ENCODE peak calls at places on chromosome 18, in ten cellular contexts. F is NCI-H748 treated with DMSO at 0.1 percent for 48 hours; G is T-helper 1 cell; R is right atrium auricular region; O is cardiac fibroblast; E is 8988T; V is HS-5; X is T1000; I is heart left ventricle; D is stimulated activated CD4-positive, alpha-beta T cell treated with anti-CD3 and anti-CD28 coated beads, Interleukin-4, amount 100 ng/mL, for 1 hour. U is an unnamed sample.

GRCh38 chr18:527136-527535 is 26.6 kb upstream of the COLEC12 start:
- DNase-seq in F (no peak), G (no peak), R (no peak), O (peak; percentile 69), E (no peak), V (no peak), X (no peak), I (no peak), D (no peak), U (no peak)

GRCh38 chr18:54957987-54958386 is 1.3 kb downstream of the CCDC68 start:
- DNase-seq in F (no peak), G (no peak), R (no peak), O (peak; percentile 83), E (no peak), V (no peak), X (no peak), I (no peak), D (no peak), U (peak; percentile 47)

GRCh38 chr18:422966-423365 is 77.5 kb downstream of the COLEC12 start:
- DNase-seq in F (no peak), G (no peak), R (no peak), O (no peak), E (no peak), V (no peak), X (no peak), I (no peak), D (no peak), U (no peak)

GRCh38 chr18:71707985-71708500 is 836.1 kb downstream of the CBLN2 start:
- DNase-seq in F (no peak), G (no peak), R (no peak), O (no peak), E (no peak), V (no peak), X (no peak), I (no peak), D (no peak), U (no peak)

GRCh38 chr18:35267161-35267651 is 22.8 kb downstream of the ZSCAN30 start:
- DNase-seq in F (peak; percentile 77), G (peak; percentile 61), R (peak; percentile 81), O (peak; percentile 77), E (no peak), V (no peak), X (no peak), I (peak; percentile 89), D (peak; percentile 78), U (peak; percentile 94)

GRCh38 chr18:59884331-59884730 is 15.5 kb upstream of the PMAIP1 start:
- DNase-seq in F (no peak), G (no peak), R (no peak), O (no peak), E (no peak), V (no peak), X (no peak), I (no peak), D (no peak), U (no peak)

GRCh38 chr18:63511285-63511684 is 30.9 kb upstream of the SERPINB12 start:
- DNase-seq in F (peak; percentile 82), G (no peak), R (no peak), O (peak; percentile 63), E (no peak), V (no peak), X (no peak), I (no peak), D (no peak), U (no peak)

GRCh38 chr18:5918196-5918595 is 22.9 kb upstream of the TMEM200C start:
- DNase-seq in F (no peak), G (no peak), R (no peak), O (no peak), E (no peak), V (no peak), X (no peak), I (no peak), D (no peak), U (no peak)

GRCh38 chr18:11951390-11951851 is 29.9 kb upstream of the IMPA2 start:
- DNase-seq in F (no peak), G (no peak), R (no peak), O (peak; percentile 36), E (no peak), V (no peak), X (no peak), I (no peak), D (no peak), U (no peak)

GRCh38 chr18:57579928-57580327 is 6.6 kb downstream of the FECH start:
- DNase-seq in F (no peak), G (no peak), R (no peak), O (no peak), E (no peak), V (no peak), X (no peak), I (no peak), D (no peak), U (no peak)

GRCh38 chr18:79852561-79853302 is 55.0 kb downstream of the KCNG2 start:
- DNase-seq in F (no peak), G (no peak), R (peak; percentile 36), O (no peak), E (no peak), V (no peak), X (no peak), I (no peak), D (no peak), U (peak; percentile 80)